ENCODE peak calls at places on chromosome 6, in six cellular contexts. Q is WERI-Rb-1, K is GM20000, J is GM12865, L is HS-5, U is OCI-M1. S is an unnamed sample.

GRCh38 chr6:122048570-122048969 is 350.9 kb upstream of the HSF2 start:
- DNase-seq in Q (no peak), K (no peak), J (no peak), L (no peak), U (no peak), S (no peak)

GRCh38 chr6:20564269-20564668 is 30.0 kb downstream of the CDKAL1 start:
- DNase-seq in Q (no peak), K (peak), J (peak), L (no peak), U (peak), S (no peak)

GRCh38 chr6:132279592-132280139 is 121.6 kb downstream of the MOXD1 start:
- DNase-seq in Q (peak), K (peak), J (peak), L (peak), U (peak), S (peak)

GRCh38 chr6:40369028-40369427 is 218.1 kb downstream of the LRFN2 start:
- DNase-seq in Q (no peak), K (no peak), J (no peak), L (no peak), U (no peak), S (no peak)

GRCh38 chr6:12233693-12234551 is 56.2 kb upstream of the EDN1 start:
- DNase-seq in Q (peak), K (peak), J (peak), L (peak), U (peak), S (no peak)

GRCh38 chr6:44151348-44152108 is 7.1 kb upstream of the CAPN11 start:
- DNase-seq in Q (peak), K (peak), J (peak), L (no peak), U (peak), S (peak)

GRCh38 chr6:136549359-136550044 is 720 bp downstream of the MAP7 start:
- DNase-seq in Q (peak), K (peak), J (no peak), L (no peak), U (no peak), S (no peak)

GRCh38 chr6:42696526-42697267 is 25.7 kb downstream of the PRPH2 start:
- DNase-seq in Q (no peak), K (no peak), J (no peak), L (no peak), U (peak), S (no peak)

GRCh38 chr6:106538145-106538544 is 91.2 kb downstream of the RTN4IP1 start:
- DNase-seq in Q (no peak), K (no peak), J (no peak), L (no peak), U (peak), S (no peak)

GRCh38 chr6:100457251-100457990 is 7.3 kb downstream of the SIM1 start:
- DNase-seq in Q (no peak), K (no peak), J (no peak), L (no peak), U (no peak), S (no peak)

GRCh38 chr6:41796474-41796873 is 9.0 kb downstream of the TOMM6 start:
- DNase-seq in Q (no peak), K (no peak), J (no peak), L (no peak), U (no peak), S (no peak)

GRCh38 chr6:37535701-37536461 is 36.2 kb upstream of the CCDC167 start:
- DNase-seq in Q (no peak), K (peak), J (peak), L (no peak), U (peak), S (no peak)

GRCh38 chr6:137056121-137056880 is 11.5 kb upstream of the IL20RA start:
- DNase-seq in Q (no peak), K (no peak), J (no peak), L (no peak), U (no peak), S (no peak)

GRCh38 chr6:114997813-114998292 is 655.0 kb upstream of the HS3ST5 start:
- DNase-seq in Q (no peak), K (peak), J (peak), L (no peak), U (peak), S (no peak)

GRCh38 chr6:7513534-7513933 is 27.9 kb upstream of the DSP start:
- DNase-seq in Q (no peak), K (no peak), J (no peak), L (no peak), U (no peak), S (no peak)

GRCh38 chr6:36131517-36132220 is 1.4 kb downstream of the MAPK13 start:
- DNase-seq in Q (peak), K (peak), J (peak), L (peak), U (peak), S (peak)

GRCh38 chr6:41077536-41077935 is 4.8 kb downstream of the NFYA start:
- DNase-seq in Q (no peak), K (no peak), J (no peak), L (no peak), U (no peak), S (no peak)

GRCh38 chr6:5175195-5175594 is 85.6 kb downstream of the LYRM4 start:
- DNase-seq in Q (peak), K (peak), J (peak), L (no peak), U (peak), S (no peak)

S was measured in right atrium auricular region.